ENCODE peak calls at places on chromosomes 6 and 20, in nine cellular contexts. One of them, this sample, is unnamed.

GRCh38 chr20:36304786-36305495 is 1.2 kb upstream of the DLGAP4 start:
- DNase-seq in H54: no peak
- DNase-seq in body of pancreas: no peak
- DNase-seq in suprapubic skin: no peak
- DNase-seq in transverse colon: no peak
- DNase-seq in right lobe of liver: no peak
- DNase-seq in NB4: no peak
- DNase-seq in GM12878: no peak
- DNase-seq in heart left ventricle: no peak
- DNase-seq in this sample: no peak

GRCh38 chr20:3168079-3168828 is 5.1 kb downstream of the LZTS3 start:
- DNase-seq in H54: no peak
- DNase-seq in body of pancreas: peak; percentile 86
- DNase-seq in suprapubic skin: no peak
- DNase-seq in transverse colon: peak; percentile 64
- DNase-seq in right lobe of liver: peak; percentile 40
- DNase-seq in NB4: no peak
- DNase-seq in GM12878: no peak
- DNase-seq in heart left ventricle: peak; percentile 69
- DNase-seq in this sample: peak; percentile 14

GRCh38 chr6:133923938-133924593 is 29.0 kb upstream of the TBPL1 start:
- DNase-seq in H54: peak; percentile 10
- DNase-seq in body of pancreas: peak; percentile 81
- DNase-seq in suprapubic skin: no peak
- DNase-seq in transverse colon: peak; percentile 67
- DNase-seq in right lobe of liver: peak; percentile 70
- DNase-seq in NB4: peak; percentile 77
- DNase-seq in GM12878: peak; percentile 33
- DNase-seq in heart left ventricle: no peak
- DNase-seq in this sample: peak; percentile 86

GRCh38 chr20:48999890-49000870 is 45.9 kb upstream of the CSE1L start:
- DNase-seq in H54: no peak
- DNase-seq in body of pancreas: no peak
- DNase-seq in suprapubic skin: no peak
- DNase-seq in transverse colon: no peak
- DNase-seq in right lobe of liver: no peak
- DNase-seq in NB4: no peak
- DNase-seq in GM12878: no peak
- DNase-seq in heart left ventricle: no peak
- DNase-seq in this sample: no peak

GRCh38 chr6:53728570-53729194 is 63.1 kb upstream of the KLHL31 start:
- DNase-seq in H54: no peak
- DNase-seq in body of pancreas: peak; percentile 67
- DNase-seq in suprapubic skin: no peak
- DNase-seq in transverse colon: peak; percentile 58
- DNase-seq in right lobe of liver: peak; percentile 53
- DNase-seq in NB4: peak; percentile 59
- DNase-seq in GM12878: no peak
- DNase-seq in heart left ventricle: no peak
- DNase-seq in this sample: peak; percentile 64

GRCh38 chr6:170344631-170345576 is 38.3 kb downstream of the FAM120B start:
- DNase-seq in H54: peak; percentile 35
- DNase-seq in body of pancreas: no peak
- DNase-seq in suprapubic skin: no peak
- DNase-seq in transverse colon: no peak
- DNase-seq in right lobe of liver: no peak
- DNase-seq in NB4: peak; percentile 86
- DNase-seq in GM12878: peak; percentile 20
- DNase-seq in heart left ventricle: no peak
- DNase-seq in this sample: no peak

GRCh38 chr6:14726816-14727493 is 518.9 kb upstream of the JARID2 start:
- DNase-seq in H54: no peak
- DNase-seq in body of pancreas: no peak
- DNase-seq in suprapubic skin: no peak
- DNase-seq in transverse colon: no peak
- DNase-seq in right lobe of liver: no peak
- DNase-seq in NB4: peak; percentile 94
- DNase-seq in GM12878: no peak
- DNase-seq in heart left ventricle: no peak
- DNase-seq in this sample: peak; percentile 43

GRCh38 chr6:141482773-141483172 is 650.0 kb upstream of the GJE1 start:
- DNase-seq in H54: no peak
- DNase-seq in body of pancreas: no peak
- DNase-seq in suprapubic skin: no peak
- DNase-seq in transverse colon: no peak
- DNase-seq in right lobe of liver: no peak
- DNase-seq in NB4: peak; percentile 70
- DNase-seq in GM12878: no peak
- DNase-seq in heart left ventricle: no peak
- DNase-seq in this sample: no peak

GRCh38 chr6:89483111-89483720 is 50.3 kb downstream of the ANKRD6 start:
- DNase-seq in H54: no peak
- DNase-seq in body of pancreas: peak; percentile 44
- DNase-seq in suprapubic skin: no peak
- DNase-seq in transverse colon: no peak
- DNase-seq in right lobe of liver: no peak
- DNase-seq in NB4: no peak
- DNase-seq in GM12878: no peak
- DNase-seq in heart left ventricle: peak; percentile 64
- DNase-seq in this sample: no peak

GRCh38 chr6:52233975-52234823 is 10.1 kb downstream of the IL17F start:
- DNase-seq in H54: peak; percentile 66
- DNase-seq in body of pancreas: peak; percentile 53
- DNase-seq in suprapubic skin: no peak
- DNase-seq in transverse colon: peak; percentile 24
- DNase-seq in right lobe of liver: peak; percentile 52
- DNase-seq in NB4: peak; percentile 59
- DNase-seq in GM12878: no peak
- DNase-seq in heart left ventricle: no peak
- DNase-seq in this sample: peak; percentile 13

DNA sequence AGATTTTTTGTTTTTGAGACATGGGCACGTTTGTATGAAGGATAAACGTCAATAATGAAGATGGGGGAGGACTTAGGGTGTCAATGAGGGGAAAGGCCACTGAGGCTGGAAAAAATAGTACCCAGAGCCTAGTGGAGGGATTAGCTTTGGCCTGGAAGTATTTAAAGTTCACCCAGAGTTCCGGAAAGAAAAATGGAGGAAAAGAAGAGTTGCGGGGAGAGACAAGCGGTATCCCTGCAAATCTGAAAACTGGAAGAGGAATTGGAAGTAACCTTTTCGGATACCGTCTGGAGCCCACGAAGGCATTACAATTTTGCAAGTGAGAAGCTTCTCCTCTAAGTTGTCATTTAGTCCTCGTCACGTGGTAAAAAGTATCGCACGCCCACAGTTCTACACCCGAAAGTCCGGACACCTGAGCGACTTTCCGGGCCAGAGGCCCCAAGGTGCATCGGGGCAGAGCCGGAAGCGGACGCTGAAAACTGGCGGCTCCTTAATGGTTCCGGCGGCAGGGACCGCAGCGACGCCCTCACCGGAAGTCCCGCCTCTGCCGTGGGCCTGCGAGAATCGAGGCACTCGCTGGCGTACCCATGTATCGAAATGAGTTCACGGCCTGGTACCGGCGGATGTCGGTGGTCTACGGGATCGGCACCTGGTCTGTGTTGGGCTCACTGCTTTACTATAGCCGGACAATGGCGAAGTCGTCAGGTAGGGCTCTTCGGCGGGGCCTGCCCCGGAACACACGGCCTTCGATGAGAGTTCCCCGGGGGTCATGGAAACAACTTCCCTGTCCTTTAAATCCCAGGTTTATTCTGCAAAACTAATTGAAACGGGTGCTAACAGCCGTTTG is at the start of gene SMIM26:
- DNase-seq in H54: peak; percentile 85
- DNase-seq in body of pancreas: peak; percentile 94
- DNase-seq in suprapubic skin: peak; percentile 94
- DNase-seq in transverse colon: peak; percentile 95
- DNase-seq in right lobe of liver: peak; percentile 97
- DNase-seq in NB4: peak; percentile 94
- DNase-seq in GM12878: peak; percentile 80
- DNase-seq in heart left ventricle: peak; percentile 96
- DNase-seq in this sample: peak; percentile 93
- TF ChIP-seq POLR2A in H54: peak; percentile 93
- TF ChIP-seq POLR2A in body of pancreas: peak; percentile 73
- TF ChIP-seq POLR2A in suprapubic skin: peak; percentile 63
- TF ChIP-seq POLR2A in transverse colon: peak; percentile 57
- TF ChIP-seq POLR2A in right lobe of liver: peak; percentile 62
- TF ChIP-seq POLR2A in NB4: peak; percentile 74
- TF ChIP-seq POLR2A in GM12878: peak; percentile 97
- TF ChIP-seq POLR2A in heart left ventricle: peak; percentile 60
- TF ChIP-seq POLR2A in this sample: peak; percentile 87

DNA sequence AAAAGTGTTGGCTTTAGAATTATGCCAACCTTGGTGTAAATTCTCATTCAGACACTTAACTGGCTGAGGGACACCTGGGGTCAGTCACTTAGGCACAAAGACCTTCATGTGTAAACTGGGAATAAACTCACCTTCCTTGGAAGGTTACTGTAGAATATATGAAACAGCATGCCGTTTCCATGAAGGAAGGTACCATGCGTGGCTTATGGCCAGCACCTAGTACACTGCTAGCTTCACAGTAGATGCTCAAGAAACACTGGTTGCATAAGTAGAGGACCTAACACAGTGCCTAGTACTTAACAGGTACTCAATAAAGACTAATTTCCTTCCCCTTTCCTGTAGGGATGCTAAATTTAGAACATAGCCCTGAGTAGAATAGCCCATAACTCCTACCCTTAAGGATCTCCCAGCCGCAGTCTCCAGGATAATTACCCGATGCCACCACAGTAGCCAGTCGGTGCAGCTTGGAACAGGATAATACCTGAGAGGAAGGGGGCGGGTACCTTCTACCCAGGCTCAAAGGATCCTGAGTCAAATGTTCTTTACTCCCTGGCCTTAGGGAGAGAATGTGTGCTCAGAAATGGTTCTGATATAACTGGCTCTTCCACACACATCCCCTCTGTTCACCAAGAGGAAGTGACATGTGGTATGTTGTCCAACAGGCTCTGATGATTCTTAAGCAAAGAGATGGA is 3.6 kb downstream of the BCL2L1 start:
- DNase-seq in H54: no peak
- DNase-seq in body of pancreas: no peak
- DNase-seq in suprapubic skin: no peak
- DNase-seq in transverse colon: peak; percentile 44
- DNase-seq in right lobe of liver: no peak
- DNase-seq in NB4: no peak
- DNase-seq in GM12878: no peak
- DNase-seq in heart left ventricle: no peak
- DNase-seq in this sample: no peak
- TF ChIP-seq POLR2A in H54: no peak
- TF ChIP-seq POLR2A in body of pancreas: peak; percentile 45
- TF ChIP-seq POLR2A in suprapubic skin: no peak
- TF ChIP-seq POLR2A in transverse colon: peak; percentile 43
- TF ChIP-seq POLR2A in right lobe of liver: no peak
- TF ChIP-seq POLR2A in NB4: no peak
- TF ChIP-seq POLR2A in GM12878: no peak
- TF ChIP-seq POLR2A in heart left ventricle: peak; percentile 19
- TF ChIP-seq POLR2A in this sample: peak; percentile 35

GRCh38 chr6:82861121-82861520 is 204.5 kb downstream of the UBE3D start:
- DNase-seq in H54: no peak
- DNase-seq in body of pancreas: no peak
- DNase-seq in suprapubic skin: no peak
- DNase-seq in transverse colon: no peak
- DNase-seq in right lobe of liver: no peak
- DNase-seq in NB4: no peak
- DNase-seq in GM12878: no peak
- DNase-seq in heart left ventricle: no peak
- DNase-seq in this sample: no peak

GRCh38 chr6:82866446-82866845 is 199.2 kb downstream of the UBE3D start:
- DNase-seq in H54: no peak
- DNase-seq in body of pancreas: no peak
- DNase-seq in suprapubic skin: no peak
- DNase-seq in transverse colon: no peak
- DNase-seq in right lobe of liver: no peak
- DNase-seq in NB4: no peak
- DNase-seq in GM12878: no peak
- DNase-seq in heart left ventricle: no peak
- DNase-seq in this sample: no peak

GRCh38 chr6:82867946-82868345 is 197.7 kb downstream of the UBE3D start:
- DNase-seq in H54: no peak
- DNase-seq in body of pancreas: no peak
- DNase-seq in suprapubic skin: no peak
- DNase-seq in transverse colon: no peak
- DNase-seq in right lobe of liver: no peak
- DNase-seq in NB4: no peak
- DNase-seq in GM12878: no peak
- DNase-seq in heart left ventricle: no peak
- DNase-seq in this sample: no peak

GRCh38 chr6:82863771-82864170 is 201.9 kb downstream of the UBE3D start:
- DNase-seq in H54: no peak
- DNase-seq in body of pancreas: no peak
- DNase-seq in suprapubic skin: no peak
- DNase-seq in transverse colon: no peak
- DNase-seq in right lobe of liver: no peak
- DNase-seq in NB4: no peak
- DNase-seq in GM12878: no peak
- DNase-seq in heart left ventricle: no peak
- DNase-seq in this sample: no peak

DNA sequence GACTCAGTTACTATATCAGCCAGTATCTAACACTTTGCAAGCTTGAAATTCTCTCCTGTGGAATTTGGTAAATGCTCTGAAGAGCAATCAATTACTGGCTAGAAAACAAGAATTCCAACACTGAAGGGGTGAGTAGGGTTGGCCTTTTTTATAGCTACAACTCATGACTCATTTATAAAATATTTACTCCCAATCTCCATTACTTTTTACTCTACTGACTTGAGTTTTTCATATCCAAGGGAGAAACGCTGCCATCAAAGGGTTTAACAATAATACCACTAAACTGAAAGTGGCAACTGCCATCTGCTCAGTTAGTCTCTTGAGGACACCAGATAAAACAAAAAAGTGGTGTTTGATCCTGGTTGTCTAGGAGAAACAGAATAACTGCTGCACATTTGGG is 203.1 kb downstream of the UBE3D start:
- DNase-seq in H54: no peak
- DNase-seq in body of pancreas: no peak
- DNase-seq in suprapubic skin: no peak
- DNase-seq in transverse colon: no peak
- DNase-seq in right lobe of liver: no peak
- DNase-seq in NB4: no peak
- DNase-seq in GM12878: no peak
- DNase-seq in heart left ventricle: no peak
- DNase-seq in this sample: no peak
- TF ChIP-seq POLR2A in H54: no peak
- TF ChIP-seq POLR2A in body of pancreas: no peak
- TF ChIP-seq POLR2A in suprapubic skin: no peak
- TF ChIP-seq POLR2A in transverse colon: no peak
- TF ChIP-seq POLR2A in right lobe of liver: no peak
- TF ChIP-seq POLR2A in NB4: no peak
- TF ChIP-seq POLR2A in GM12878: no peak
- TF ChIP-seq POLR2A in heart left ventricle: no peak
- TF ChIP-seq POLR2A in this sample: no peak

DNA sequence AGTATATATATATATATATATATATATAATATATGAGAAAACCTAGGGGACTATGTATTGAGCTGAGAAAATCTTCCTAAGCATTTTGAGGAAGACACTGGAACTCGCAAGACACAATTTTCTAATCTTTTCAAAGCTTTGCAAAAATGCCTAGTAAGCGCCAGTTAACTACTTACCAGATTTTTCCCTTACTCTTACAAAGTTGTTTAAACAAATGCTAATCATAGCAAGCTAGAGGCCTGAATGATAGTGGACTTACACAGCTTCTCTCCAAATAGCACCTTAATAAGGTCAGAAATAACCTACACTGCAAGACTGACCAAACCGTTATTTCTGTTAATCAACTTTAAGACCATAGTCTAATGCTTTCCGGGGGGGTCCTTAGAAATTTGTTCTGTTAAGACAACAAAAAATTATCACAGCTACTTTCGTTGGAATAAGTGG is 56.1 kb upstream of the HFE start:
- DNase-seq in H54: no peak
- DNase-seq in body of pancreas: no peak
- DNase-seq in suprapubic skin: no peak
- DNase-seq in transverse colon: no peak
- DNase-seq in right lobe of liver: no peak
- DNase-seq in NB4: no peak
- DNase-seq in GM12878: no peak
- DNase-seq in heart left ventricle: no peak
- DNase-seq in this sample: peak; percentile 91
- TF ChIP-seq POLR2A in H54: no peak
- TF ChIP-seq POLR2A in body of pancreas: no peak
- TF ChIP-seq POLR2A in suprapubic skin: no peak
- TF ChIP-seq POLR2A in transverse colon: no peak
- TF ChIP-seq POLR2A in right lobe of liver: no peak
- TF ChIP-seq POLR2A in NB4: no peak
- TF ChIP-seq POLR2A in GM12878: no peak
- TF ChIP-seq POLR2A in heart left ventricle: no peak
- TF ChIP-seq POLR2A in this sample: no peak